ENCODE peak calls at places on chromosome 18, in ten cellular contexts. A is mesendoderm, X is neural progenitor cell, B is heart left ventricle, R is GM12865, V is HFF-Myc, L is BJ, N is tibial nerve, G is mesenchymal stem cell, Z is upper lobe of right lung. T is an unnamed sample.

GRCh38 chr18:40938615-40939014 is 1016.4 kb upstream of the PIK3C3 start:
- DNase-seq in A (no peak), X (no peak), B (no peak), R (no peak), V (no peak), L (no peak), N (no peak), G (no peak), Z (no peak), T (no peak)

GRCh38 chr18:2706903-2707302 is 51.4 kb downstream of the SMCHD1 start:
- DNase-seq in A (peak; percentile 85), X (peak; percentile 5), B (no peak), R (no peak), V (no peak), L (no peak), N (no peak), G (no peak), Z (no peak), T (no peak)

GRCh38 chr18:72768681-72769229 is 99.0 kb downstream of the NETO1 start:
- DNase-seq in A (peak; percentile 66), X (peak; percentile 28), B (no peak), R (no peak), V (no peak), L (no peak), N (no peak), G (no peak), Z (no peak), T (no peak)

GRCh38 chr18:54672846-54673475 is 81.9 kb downstream of the DYNAP start:
- DNase-seq in A (no peak), X (peak; percentile 9), B (no peak), R (no peak), V (no peak), L (no peak), N (no peak), G (peak; percentile 12), Z (no peak), T (peak; percentile 8)

GRCh38 chr18:72107647-72108046 is 436.5 kb downstream of the CBLN2 start:
- DNase-seq in A (peak; percentile 72), X (peak; percentile 84), B (no peak), R (no peak), V (no peak), L (no peak), N (no peak), G (no peak), Z (no peak), T (no peak)

GRCh38 chr18:41320090-41320489 is 634.9 kb upstream of the PIK3C3 start:
- DNase-seq in A (peak; percentile 26), X (no peak), B (no peak), R (no peak), V (no peak), L (no peak), N (no peak), G (no peak), Z (no peak), T (no peak)

GRCh38 chr18:79507546-79508480 is 112.1 kb downstream of the NFATC1 start:
- DNase-seq in A (no peak), X (no peak), B (peak; percentile 90), R (no peak), V (no peak), L (no peak), N (peak; percentile 73), G (no peak), Z (peak; percentile 84), T (no peak)

GRCh38 chr18:23636041-23636399 is 26.7 kb downstream of the ANKRD29 start:
- DNase-seq in A (no peak), X (no peak), B (no peak), R (no peak), V (no peak), L (no peak), N (no peak), G (no peak), Z (no peak), T (no peak)

GRCh38 chr18:45050712-45051639 is 370.3 kb downstream of the SETBP1 start:
- DNase-seq in A (no peak), X (no peak), B (no peak), R (no peak), V (peak; percentile 91), L (peak; percentile 87), N (no peak), G (peak; percentile 96), Z (no peak), T (peak; percentile 86)

GRCh38 chr18:79738565-79739439 is 58.9 kb upstream of the KCNG2 start:
- DNase-seq in A (no peak), X (no peak), B (no peak), R (no peak), V (no peak), L (no peak), N (no peak), G (no peak), Z (peak; percentile 61), T (peak; percentile 19)

GRCh38 chr18:35060092-35060491 is 18.9 kb downstream of the MAPRE2 start:
- DNase-seq in A (no peak), X (no peak), B (no peak), R (no peak), V (no peak), L (no peak), N (no peak), G (no peak), Z (no peak), T (no peak)

GRCh38 chr18:13608791-13609552 is 117.4 kb downstream of the FAM210A start:
- DNase-seq in A (no peak), X (no peak), B (no peak), R (peak; percentile 67), V (no peak), L (no peak), N (no peak), G (no peak), Z (peak; percentile 61), T (no peak)
- H3K4me3 ChIP-seq in A (no peak overlapping the region), X (no peak overlapping the region), B (no peak overlapping the region), R (no peak overlapping the region), V (no peak overlapping the region), L (no peak overlapping the region), N (no peak overlapping the region), G (no peak overlapping the region), Z (no peak overlapping the region), T (no peak overlapping the region)

DNA sequence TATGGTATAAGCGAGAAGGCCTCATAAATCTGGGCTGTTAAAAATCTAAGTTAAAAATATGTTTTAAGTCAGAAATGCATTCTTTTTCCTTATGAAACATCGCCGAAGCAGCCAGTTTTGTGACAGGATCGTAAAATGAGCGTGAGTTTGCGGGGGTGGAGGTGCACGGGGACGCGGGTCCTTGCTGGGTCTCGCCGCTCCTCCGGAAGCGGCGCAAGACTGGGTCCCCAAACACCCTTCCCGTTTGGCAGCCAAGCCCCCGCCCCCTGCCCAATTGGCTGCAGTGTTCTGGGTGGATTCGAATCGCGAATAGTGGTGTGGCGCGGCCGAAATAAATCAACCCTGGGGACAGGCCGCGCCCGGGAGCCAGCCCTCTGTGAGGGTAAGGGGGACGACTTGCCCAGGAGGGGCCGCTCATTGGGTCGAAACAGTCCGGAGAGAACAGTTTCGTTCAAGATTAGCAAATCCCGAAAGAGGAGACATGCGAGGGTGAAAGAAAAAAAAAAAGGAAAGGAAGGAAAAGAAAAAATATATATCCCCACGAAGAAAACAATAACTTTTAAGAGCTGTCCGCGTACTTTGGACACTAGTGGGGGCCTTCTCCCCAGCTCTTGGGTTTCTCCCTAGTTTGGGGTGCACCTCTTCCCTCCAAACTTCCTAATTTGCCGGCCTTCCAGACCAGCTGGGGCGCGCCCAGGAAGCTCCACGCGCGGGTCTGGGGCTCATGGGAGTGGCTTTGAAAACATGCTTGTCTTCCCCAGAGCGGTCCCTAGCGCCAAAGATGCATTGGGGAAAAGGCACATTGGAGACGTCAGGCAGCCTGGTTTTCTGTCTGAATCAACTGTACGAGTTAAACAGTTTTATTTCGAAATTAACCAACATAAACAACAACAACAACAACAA is 3.1 kb upstream of the GATA6 start:
- DNase-seq in A (peak; percentile 61), X (peak; percentile 57), B (peak; percentile 80), R (no peak), V (no peak), L (no peak), N (no peak), G (peak; percentile 36), Z (peak; percentile 85), T (no peak)
- H3K4me3 ChIP-seq in A (peak overlapping the region; percentile 99), X (peak overlapping the region; percentile 43), B (peak overlapping the region; percentile 99), R (no peak overlapping the region), V (no peak overlapping the region), L (no peak overlapping the region), N (no peak overlapping the region), G (no peak overlapping the region), Z (peak overlapping the region; percentile 86), T (no peak overlapping the region)

DNA sequence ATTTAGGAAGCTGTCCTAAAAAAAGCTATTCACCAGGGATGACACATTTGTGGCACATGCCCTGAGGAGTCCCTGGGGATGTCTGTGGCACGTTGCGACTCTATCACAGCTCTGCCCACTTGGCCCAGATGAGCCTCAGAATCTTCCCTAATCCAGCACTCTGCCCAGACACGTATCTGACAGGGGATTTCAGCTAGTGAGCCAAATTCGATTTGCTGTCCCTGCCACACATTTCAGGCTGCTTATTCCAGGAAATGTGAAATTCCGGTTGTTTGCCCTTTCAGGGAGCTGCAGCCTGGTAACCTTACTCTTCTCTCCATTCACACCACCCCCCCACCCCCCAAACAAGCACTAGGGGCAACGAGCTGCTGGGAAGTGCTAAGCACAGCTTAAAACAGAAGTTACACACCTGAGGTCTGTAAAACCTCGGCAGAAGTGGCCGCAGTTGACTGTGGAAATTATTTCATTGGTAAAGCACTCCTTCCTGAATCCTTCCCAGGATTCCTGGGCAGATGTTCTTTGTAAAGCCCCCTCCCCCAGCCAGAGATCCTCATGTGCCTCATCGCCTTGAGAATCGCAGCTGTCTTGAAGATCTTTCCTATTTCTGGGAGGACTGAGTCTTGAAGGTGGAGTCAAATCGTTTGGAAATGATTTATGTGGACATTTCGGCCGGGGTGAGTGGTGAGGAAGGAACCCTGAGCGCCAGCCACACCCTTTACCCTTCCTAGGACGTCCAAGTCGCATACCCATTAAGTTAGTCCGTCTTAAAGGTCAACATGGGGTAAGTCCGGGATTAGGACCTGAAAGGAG is 85.1 kb upstream of the ZCCHC2 start:
- DNase-seq in A (no peak), X (no peak), B (no peak), R (peak; percentile 10), V (no peak), L (no peak), N (no peak), G (no peak), Z (no peak), T (no peak)
- H3K4me3 ChIP-seq in A (no peak overlapping the region), X (no peak overlapping the region), B (no peak overlapping the region), R (no peak overlapping the region), V (no peak overlapping the region), L (no peak overlapping the region), N (no peak overlapping the region), G (no peak overlapping the region), Z (peak overlapping the region; percentile 16), T (no peak overlapping the region)

DNA sequence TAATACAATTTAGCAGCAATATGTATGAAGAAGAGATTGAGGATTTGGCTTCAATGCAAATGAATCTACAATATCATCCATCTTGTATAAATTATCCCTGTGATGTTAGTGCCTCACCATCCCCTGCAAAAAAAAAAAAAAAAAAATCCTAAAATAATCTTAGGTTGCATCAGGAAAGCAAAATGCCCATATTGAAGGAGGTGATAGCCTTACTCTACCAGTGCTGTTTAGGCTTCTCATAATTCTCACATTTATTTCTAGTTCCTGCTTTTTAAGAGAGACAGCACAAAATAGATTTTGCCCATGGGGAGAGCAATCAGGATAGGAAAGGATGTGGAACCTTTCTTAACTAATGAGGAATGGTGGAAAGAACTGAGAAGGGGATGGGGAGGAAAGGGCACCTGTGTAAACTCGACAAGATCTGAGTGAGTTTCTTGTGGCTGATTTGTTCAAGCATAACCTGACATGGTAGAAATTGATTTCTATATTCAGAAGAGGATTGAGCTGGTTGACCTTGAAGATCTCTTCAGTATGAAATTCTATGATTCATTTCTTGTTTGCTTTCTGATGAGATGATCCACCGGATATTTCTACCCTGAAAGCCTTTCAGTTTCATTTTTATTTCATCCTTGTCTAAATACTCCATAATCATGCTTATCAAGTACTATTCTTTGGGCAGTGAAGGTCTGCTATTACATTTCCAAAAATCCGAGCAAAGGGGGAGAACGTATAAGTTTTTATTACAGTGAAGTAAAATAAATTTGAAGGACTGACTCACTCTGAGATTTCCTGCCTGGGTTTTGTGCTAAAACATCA is 391.2 kb downstream of the PTPRM start:
- DNase-seq in A (no peak), X (no peak), B (no peak), R (peak; percentile 21), V (no peak), L (no peak), N (no peak), G (no peak), Z (no peak), T (no peak)
- H3K4me3 ChIP-seq in A (no peak overlapping the region), X (no peak overlapping the region), B (no peak overlapping the region), R (no peak overlapping the region), V (no peak overlapping the region), L (no peak overlapping the region), N (no peak overlapping the region), G (no peak overlapping the region), Z (no peak overlapping the region), T (no peak overlapping the region)